ENCODE peak calls at places on chromosomes 7 and 10, in eight cellular contexts. One of them, this sample, is unnamed.

GRCh38 chr7:37987732-37988131 is 67.3 kb downstream of the EPDR1 start:
- DNase-seq in neural progenitor cell: no peak
- DNase-seq in tibial artery: no peak
- DNase-seq in PC-9: no peak
- DNase-seq in breast epithelium: no peak
- DNase-seq in heart left ventricle: no peak
- DNase-seq in psoas muscle: no peak
- DNase-seq in heart right ventricle: no peak
- DNase-seq in this sample: no peak

GRCh38 chr10:30589441-30589840 is 40.1 kb downstream of the LYZL2 start:
- DNase-seq in neural progenitor cell: no peak
- DNase-seq in tibial artery: peak; percentile 30
- DNase-seq in PC-9: no peak
- DNase-seq in breast epithelium: no peak
- DNase-seq in heart left ventricle: peak; percentile 34
- DNase-seq in psoas muscle: no peak
- DNase-seq in heart right ventricle: no peak
- DNase-seq in this sample: no peak

GRCh38 chr7:96547371-96547811 is 162.3 kb downstream of the SEM1 start:
- DNase-seq in neural progenitor cell: no peak
- DNase-seq in tibial artery: no peak
- DNase-seq in PC-9: peak; percentile 46
- DNase-seq in breast epithelium: no peak
- DNase-seq in heart left ventricle: no peak
- DNase-seq in psoas muscle: no peak
- DNase-seq in heart right ventricle: no peak
- DNase-seq in this sample: no peak

GRCh38 chr10:21726601-21727295 is 192.7 kb downstream of the MLLT10 start:
- DNase-seq in neural progenitor cell: peak; percentile 37
- DNase-seq in tibial artery: no peak
- DNase-seq in PC-9: no peak
- DNase-seq in breast epithelium: no peak
- DNase-seq in heart left ventricle: no peak
- DNase-seq in psoas muscle: no peak
- DNase-seq in heart right ventricle: no peak
- DNase-seq in this sample: no peak

GRCh38 chr10:6465437-6465836 is 114.6 kb downstream of the PRKCQ start:
- DNase-seq in neural progenitor cell: no peak
- DNase-seq in tibial artery: no peak
- DNase-seq in PC-9: no peak
- DNase-seq in breast epithelium: no peak
- DNase-seq in heart left ventricle: no peak
- DNase-seq in psoas muscle: no peak
- DNase-seq in heart right ventricle: no peak
- DNase-seq in this sample: no peak

GRCh38 chr7:12360948-12361347 is 42.7 kb downstream of the VWDE start:
- DNase-seq in neural progenitor cell: no peak
- DNase-seq in tibial artery: no peak
- DNase-seq in PC-9: no peak
- DNase-seq in breast epithelium: no peak
- DNase-seq in heart left ventricle: no peak
- DNase-seq in psoas muscle: no peak
- DNase-seq in heart right ventricle: no peak
- DNase-seq in this sample: no peak

GRCh38 chr7:142629588-142630260 is 119.5 kb upstream of the PRSS1 start:
- DNase-seq in neural progenitor cell: no peak
- DNase-seq in tibial artery: no peak
- DNase-seq in PC-9: no peak
- DNase-seq in breast epithelium: no peak
- DNase-seq in heart left ventricle: no peak
- DNase-seq in psoas muscle: no peak
- DNase-seq in heart right ventricle: no peak
- DNase-seq in this sample: no peak

GRCh38 chr7:155456772-155457543 is 971 bp upstream of the EN2 start:
- DNase-seq in neural progenitor cell: peak; percentile 86
- DNase-seq in tibial artery: peak; percentile 31
- DNase-seq in PC-9: no peak
- DNase-seq in breast epithelium: no peak
- DNase-seq in heart left ventricle: peak; percentile 60
- DNase-seq in psoas muscle: peak; percentile 81
- DNase-seq in heart right ventricle: peak; percentile 51
- DNase-seq in this sample: peak; percentile 60

GRCh38 chr10:12177642-12178041 is 18.0 kb downstream of the NUDT5 start:
- DNase-seq in neural progenitor cell: no peak
- DNase-seq in tibial artery: no peak
- DNase-seq in PC-9: no peak
- DNase-seq in breast epithelium: no peak
- DNase-seq in heart left ventricle: no peak
- DNase-seq in psoas muscle: no peak
- DNase-seq in heart right ventricle: no peak
- DNase-seq in this sample: no peak

GRCh38 chr7:39609084-39609461 is 14.3 kb upstream of the RALA start:
- DNase-seq in neural progenitor cell: no peak
- DNase-seq in tibial artery: no peak
- DNase-seq in PC-9: no peak
- DNase-seq in breast epithelium: no peak
- DNase-seq in heart left ventricle: peak; percentile 45
- DNase-seq in psoas muscle: no peak
- DNase-seq in heart right ventricle: no peak
- DNase-seq in this sample: no peak

GRCh38 chr7:68269410-68269809 is 1272.8 kb downstream of the TYW1 start:
- DNase-seq in neural progenitor cell: no peak
- DNase-seq in tibial artery: no peak
- DNase-seq in PC-9: no peak
- DNase-seq in breast epithelium: no peak
- DNase-seq in heart left ventricle: no peak
- DNase-seq in psoas muscle: no peak
- DNase-seq in heart right ventricle: no peak
- DNase-seq in this sample: no peak

GRCh38 chr10:71975891-71976725 is 11.9 kb downstream of the CHST3 start:
- DNase-seq in neural progenitor cell: no peak
- DNase-seq in tibial artery: peak; percentile 67
- DNase-seq in PC-9: peak; percentile 58
- DNase-seq in breast epithelium: peak; percentile 41
- DNase-seq in heart left ventricle: peak; percentile 82
- DNase-seq in psoas muscle: peak; percentile 86
- DNase-seq in heart right ventricle: no peak
- DNase-seq in this sample: no peak

GRCh38 chr10:100186813-100187212 is 984 bp upstream of the ERLIN1 start:
- DNase-seq in neural progenitor cell: peak; percentile 20
- DNase-seq in tibial artery: no peak
- DNase-seq in PC-9: no peak
- DNase-seq in breast epithelium: no peak
- DNase-seq in heart left ventricle: no peak
- DNase-seq in psoas muscle: peak; percentile 55
- DNase-seq in heart right ventricle: no peak
- DNase-seq in this sample: no peak

GRCh38 chr7:982511-983181 is at the start of gene CYP2W1:
- DNase-seq in neural progenitor cell: peak; percentile 50
- DNase-seq in tibial artery: no peak
- DNase-seq in PC-9: no peak
- DNase-seq in breast epithelium: no peak
- DNase-seq in heart left ventricle: no peak
- DNase-seq in psoas muscle: no peak
- DNase-seq in heart right ventricle: no peak
- DNase-seq in this sample: no peak

GRCh38 chr7:983182-984071 is 446 bp downstream of the CYP2W1 start:
- DNase-seq in neural progenitor cell: no peak
- DNase-seq in tibial artery: no peak
- DNase-seq in PC-9: no peak
- DNase-seq in breast epithelium: no peak
- DNase-seq in heart left ventricle: no peak
- DNase-seq in psoas muscle: no peak
- DNase-seq in heart right ventricle: no peak
- DNase-seq in this sample: no peak

GRCh38 chr7:984361-985126 is 1.6 kb downstream of the CYP2W1 start:
- DNase-seq in neural progenitor cell: no peak
- DNase-seq in tibial artery: no peak
- DNase-seq in PC-9: no peak
- DNase-seq in breast epithelium: no peak
- DNase-seq in heart left ventricle: no peak
- DNase-seq in psoas muscle: no peak
- DNase-seq in heart right ventricle: no peak
- DNase-seq in this sample: no peak

GRCh38 chr7:979886-980571 is 3.0 kb upstream of the CYP2W1 start:
- DNase-seq in neural progenitor cell: peak; percentile 48
- DNase-seq in tibial artery: no peak
- DNase-seq in PC-9: no peak
- DNase-seq in breast epithelium: no peak
- DNase-seq in heart left ventricle: no peak
- DNase-seq in psoas muscle: no peak
- DNase-seq in heart right ventricle: no peak
- DNase-seq in this sample: no peak

DNA sequence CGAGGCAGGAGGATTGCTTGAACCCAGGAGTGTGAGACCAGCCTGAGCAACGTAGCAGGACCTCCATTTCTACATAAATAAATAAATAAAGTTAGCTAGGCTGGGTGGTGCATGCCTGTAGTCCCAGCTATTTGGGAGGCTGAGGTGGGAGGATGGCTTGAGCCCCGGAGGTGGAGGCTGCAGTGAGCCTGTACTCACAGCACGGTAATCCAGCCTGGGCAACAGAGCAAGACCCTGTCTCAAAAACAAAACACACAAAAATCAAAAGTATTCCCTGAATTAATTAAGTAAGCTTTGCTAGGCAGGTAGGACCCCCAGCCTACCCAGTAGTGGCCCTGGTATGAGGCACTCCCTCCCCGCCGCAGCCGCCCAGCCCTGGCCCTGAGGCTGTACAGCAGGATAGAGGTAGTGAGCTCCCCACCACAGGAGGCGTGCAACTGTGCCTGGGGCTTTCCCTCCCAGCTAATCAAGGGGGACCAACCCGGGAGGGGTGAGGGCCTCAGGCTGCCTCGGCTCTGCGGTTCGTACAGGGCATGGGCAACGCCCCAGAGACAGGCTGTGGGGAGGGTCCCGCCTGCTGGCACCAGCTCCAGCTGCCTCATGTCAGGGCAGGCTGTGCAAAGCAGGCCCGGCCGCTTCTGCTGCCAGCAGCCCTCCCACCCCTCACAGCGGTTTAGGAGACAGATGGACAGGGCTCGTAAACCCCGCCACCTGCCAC is 1.0 kb upstream of the CYP2W1 start:
- DNase-seq in neural progenitor cell: no peak
- DNase-seq in tibial artery: no peak
- DNase-seq in PC-9: no peak
- DNase-seq in breast epithelium: no peak
- DNase-seq in heart left ventricle: no peak
- DNase-seq in psoas muscle: no peak
- DNase-seq in heart right ventricle: no peak
- DNase-seq in this sample: no peak
- H3K4me1 ChIP-seq in neural progenitor cell: peaks cover 16% of the 10 kb centered on the region
- H3K4me1 ChIP-seq in tibial artery: no peaks in the 10 kb centered on the region
- H3K4me1 ChIP-seq in PC-9: no peaks in the 10 kb centered on the region
- H3K4me1 ChIP-seq in breast epithelium: no peaks in the 10 kb centered on the region
- H3K4me1 ChIP-seq in heart left ventricle: no peaks in the 10 kb centered on the region
- H3K4me1 ChIP-seq in psoas muscle: no peaks in the 10 kb centered on the region
- H3K4me1 ChIP-seq in heart right ventricle: no peaks in the 10 kb centered on the region
- H3K4me1 ChIP-seq in this sample: no peaks in the 10 kb centered on the region

GRCh38 chr7:5659584-5659983 is 121.9 kb downstream of the RNF216 start:
- DNase-seq in neural progenitor cell: no peak
- DNase-seq in tibial artery: no peak
- DNase-seq in PC-9: no peak
- DNase-seq in breast epithelium: no peak
- DNase-seq in heart left ventricle: no peak
- DNase-seq in psoas muscle: no peak
- DNase-seq in heart right ventricle: no peak
- DNase-seq in this sample: no peak

GRCh38 chr7:5662776-5663175 is 118.7 kb downstream of the RNF216 start:
- DNase-seq in neural progenitor cell: no peak
- DNase-seq in tibial artery: no peak
- DNase-seq in PC-9: no peak
- DNase-seq in breast epithelium: no peak
- DNase-seq in heart left ventricle: no peak
- DNase-seq in psoas muscle: no peak
- DNase-seq in heart right ventricle: no peak
- DNase-seq in this sample: no peak

GRCh38 chr7:5657901-5658300 is 123.6 kb downstream of the RNF216 start:
- DNase-seq in neural progenitor cell: no peak
- DNase-seq in tibial artery: no peak
- DNase-seq in PC-9: no peak
- DNase-seq in breast epithelium: no peak
- DNase-seq in heart left ventricle: no peak
- DNase-seq in psoas muscle: no peak
- DNase-seq in heart right ventricle: no peak
- DNase-seq in this sample: no peak

GRCh38 chr7:5665106-5666025 is 116.1 kb downstream of the RNF216 start:
- DNase-seq in neural progenitor cell: peak; percentile 86
- DNase-seq in tibial artery: peak; percentile 78
- DNase-seq in PC-9: peak; percentile 82
- DNase-seq in breast epithelium: peak; percentile 63
- DNase-seq in heart left ventricle: peak; percentile 55
- DNase-seq in psoas muscle: peak; percentile 60
- DNase-seq in heart right ventricle: peak; percentile 84
- DNase-seq in this sample: peak; percentile 82

GRCh38 chr7:5661941-5662340 is 119.5 kb downstream of the RNF216 start:
- DNase-seq in neural progenitor cell: no peak
- DNase-seq in tibial artery: no peak
- DNase-seq in PC-9: no peak
- DNase-seq in breast epithelium: no peak
- DNase-seq in heart left ventricle: no peak
- DNase-seq in psoas muscle: no peak
- DNase-seq in heart right ventricle: peak; percentile 24
- DNase-seq in this sample: no peak
- TF ChIP-seq CTCF in neural progenitor cell: no peak
- TF ChIP-seq CTCF in tibial artery: no peak
- TF ChIP-seq CTCF in PC-9: no peak
- TF ChIP-seq CTCF in breast epithelium: no peak
- TF ChIP-seq CTCF in heart left ventricle: no peak
- TF ChIP-seq CTCF in psoas muscle: no peak
- TF ChIP-seq CTCF in heart right ventricle: no peak
- TF ChIP-seq CTCF in this sample: no peak

GRCh38 chr10:18345308-18345707 is 205.1 kb downstream of the CACNB2 start:
- DNase-seq in neural progenitor cell: no peak
- DNase-seq in tibial artery: no peak
- DNase-seq in PC-9: no peak
- DNase-seq in breast epithelium: no peak
- DNase-seq in heart left ventricle: no peak
- DNase-seq in psoas muscle: no peak
- DNase-seq in heart right ventricle: no peak
- DNase-seq in this sample: no peak
- H3K36me3 ChIP-seq in neural progenitor cell: no peaks in the 10 kb centered on the region
- H3K36me3 ChIP-seq in tibial artery: no peaks in the 10 kb centered on the region
- H3K36me3 ChIP-seq in PC-9: no peaks in the 10 kb centered on the region
- H3K36me3 ChIP-seq in breast epithelium: no peaks in the 10 kb centered on the region
- H3K36me3 ChIP-seq in heart left ventricle: peaks cover 2% of the 10 kb centered on the region
- H3K36me3 ChIP-seq in psoas muscle: no peaks in the 10 kb centered on the region
- H3K36me3 ChIP-seq in heart right ventricle: no peaks in the 10 kb centered on the region
- H3K36me3 ChIP-seq in this sample: no peaks in the 10 kb centered on the region

DNA sequence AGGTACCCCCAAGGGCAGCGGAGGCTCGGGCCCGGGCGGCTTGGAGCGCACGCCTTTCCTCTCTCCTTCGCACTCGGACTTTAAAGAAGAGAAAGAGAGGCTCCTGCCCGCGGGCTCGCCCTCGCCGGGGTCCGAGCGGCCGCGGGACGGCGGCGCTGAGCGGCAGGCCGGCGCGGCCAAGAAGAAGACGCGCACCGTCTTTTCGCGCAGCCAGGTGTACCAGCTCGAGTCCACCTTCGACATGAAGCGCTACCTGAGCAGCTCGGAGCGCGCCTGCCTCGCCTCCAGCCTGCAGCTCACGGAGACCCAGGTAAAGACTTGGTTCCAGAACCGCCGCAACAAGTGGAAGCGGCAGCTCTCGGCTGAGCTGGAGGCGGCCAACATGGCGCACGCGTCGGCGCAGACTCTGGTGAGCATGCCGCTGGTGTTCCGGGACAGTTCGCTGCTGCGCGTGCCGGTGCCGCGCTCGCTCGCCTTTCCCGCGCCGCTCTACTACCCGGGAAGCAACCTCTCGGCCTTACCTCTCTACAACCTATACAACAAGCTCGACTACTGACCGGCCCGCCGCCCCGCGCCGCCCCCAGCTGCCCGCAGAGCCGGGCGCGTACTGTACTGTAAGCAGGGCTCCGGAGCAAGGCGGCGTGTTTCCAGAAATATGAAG is 1.8 kb downstream of the HMX2 start:
- DNase-seq in neural progenitor cell: peak; percentile 79
- DNase-seq in tibial artery: no peak
- DNase-seq in PC-9: no peak
- DNase-seq in breast epithelium: no peak
- DNase-seq in heart left ventricle: no peak
- DNase-seq in psoas muscle: peak; percentile 55
- DNase-seq in heart right ventricle: no peak
- DNase-seq in this sample: no peak
- H3K4me1 ChIP-seq in neural progenitor cell: peaks cover 37% of the 10 kb centered on the region
- H3K4me1 ChIP-seq in tibial artery: no peaks in the 10 kb centered on the region
- H3K4me1 ChIP-seq in PC-9: no peaks in the 10 kb centered on the region
- H3K4me1 ChIP-seq in breast epithelium: peaks cover 40% of the 10 kb centered on the region
- H3K4me1 ChIP-seq in heart left ventricle: peaks cover 23% of the 10 kb centered on the region
- H3K4me1 ChIP-seq in psoas muscle: peaks cover 27% of the 10 kb centered on the region
- H3K4me1 ChIP-seq in heart right ventricle: peaks cover 64% of the 10 kb centered on the region
- H3K4me1 ChIP-seq in this sample: no peaks in the 10 kb centered on the region

This sample was measured in right atrium auricular region.